ENCODE peak calls at places on chromosomes 4 and X, in seven cellular contexts. X is smooth muscle cell of the brain vasculature, E is esophagus squamous epithelium, W is T-helper 2 cell, Y is RKO, N is aorta, V is AG09319. T is an unnamed sample.

GRCh38 chr4:8348071-8348470 is 78.5 kb downstream of the HTRA3 start:
- DNase-seq in X (no peak), E (no peak), W (no peak), Y (no peak), N (no peak), V (no peak), T (no peak)

GRCh38 chr4:92994727-92995126 is 691.0 kb downstream of the GRID2 start:
- DNase-seq in X (no peak), E (no peak), W (no peak), Y (no peak), N (no peak), V (no peak), T (no peak)

GRCh38 chr4:140740422-140740821 is 15.8 kb downstream of the TBC1D9 start:
- DNase-seq in X (no peak), E (no peak), W (no peak), Y (no peak), N (no peak), V (no peak), T (no peak)

GRCh38 chr4:7485096-7485495 is 50.4 kb upstream of the PSAPL1 start:
- DNase-seq in X (no peak), E (no peak), W (no peak), Y (no peak), N (no peak), V (no peak), T (no peak)

GRCh38 chr4:67198757-67199156 is 346.5 kb downstream of the CENPC start:
- DNase-seq in X (no peak), E (no peak), W (peak; percentile 16), Y (peak; percentile 82), N (no peak), V (no peak), T (no peak)

GRCh38 chrX:154749856-154750255 is 1.0 kb downstream of the GAB3 start:
- DNase-seq in X (no peak), E (no peak), W (no peak), Y (no peak), N (no peak), V (no peak), T (no peak)

GRCh38 chr4:32061916-32062315 is 1341.7 kb downstream of the PCDH7 start:
- DNase-seq in X (no peak), E (no peak), W (no peak), Y (peak; percentile 27), N (no peak), V (no peak), T (no peak)

GRCh38 chrX:40805404-40805803 is 70.1 kb upstream of the MED14 start:
- DNase-seq in X (no peak), E (no peak), W (no peak), Y (no peak), N (no peak), V (no peak), T (no peak)

GRCh38 chr4:70902577-70903281 is 560 bp downstream of the MOB1B start:
- DNase-seq in X (no peak), E (no peak), W (no peak), Y (no peak), N (no peak), V (no peak), T (no peak)

GRCh38 chr4:134935320-134935719 is 733.7 kb upstream of the PABPC4L start:
- DNase-seq in X (no peak), E (no peak), W (no peak), Y (no peak), N (no peak), V (no peak), T (no peak)

GRCh38 chrX:793216-793770 is 162.7 kb downstream of the SHOX start:
- DNase-seq in X (no peak), E (no peak), W (no peak), Y (no peak), N (no peak), V (no peak), T (no peak)

GRCh38 chr4:94290245-94290644 is 52.4 kb downstream of the HPGDS start:
- DNase-seq in X (no peak), E (no peak), W (no peak), Y (peak; percentile 2), N (no peak), V (no peak), T (no peak)

T was measured in T-cell.